ENCODE peak calls at places on chromosomes 16 and 17, in four cellular contexts. C, W, T and X are unnamed samples. For H3K27me3 and H3K4me1, the result is how much of the 10 kb centered on the place peaks cover.

GRCh38 chr16:12257926-12258561 is 281.5 kb downstream of the SNX29 start:
- DNase-seq in C (no peak), W (no peak), T (peak), X (no peak)

GRCh38 chr16:55671974-55672280 is 16.1 kb downstream of the SLC6A2 start:
- DNase-seq in C (no peak), W (no peak), T (no peak), X (no peak)

GRCh38 chr17:41486809-41487530 is 2.7 kb downstream of the KRT36 start:
- DNase-seq in C (peak), W (no peak), T (peak), X (no peak)

GRCh38 chr17:49515196-49515770 is 20.2 kb downstream of the NGFR start:
- DNase-seq in C (peak), W (peak), T (peak), X (no peak)

GRCh38 chr17:34125921-34126320 is 129.2 kb upstream of the CCL2 start:
- DNase-seq in C (no peak), W (no peak), T (no peak), X (no peak)

GRCh38 chr16:30069575-30070462 is 4.3 kb downstream of the ALDOA start:
- DNase-seq in C (peak), W (no peak), T (no peak), X (no peak)

GRCh38 chr17:49443862-49444261 is 29.2 kb upstream of the PHB1 start:
- DNase-seq in C (no peak), W (peak), T (no peak), X (no peak)

GRCh38 chr16:75710344-75710743 is 9.1 kb upstream of the DUXB start:
- DNase-seq in C (no peak), W (no peak), T (no peak), X (no peak)

GRCh38 chr16:72637306-72637705 is 410.6 kb downstream of the ZFHX3 start:
- DNase-seq in C (no peak), W (peak), T (no peak), X (no peak)

GRCh38 chr17:13561606-13562270 is 40.0 kb downstream of the HS3ST3A1 start:
- DNase-seq in C (no peak), W (no peak), T (no peak), X (no peak)

GRCh38 chr17:43722921-43723665 is 35.5 kb downstream of the SOST start:
- DNase-seq in C (no peak), W (no peak), T (no peak), X (no peak)

GRCh38 chr16:66552288-66553143 is at the start of gene CKLF:
- DNase-seq in C (peak), W (peak), T (peak), X (peak)

DNA sequence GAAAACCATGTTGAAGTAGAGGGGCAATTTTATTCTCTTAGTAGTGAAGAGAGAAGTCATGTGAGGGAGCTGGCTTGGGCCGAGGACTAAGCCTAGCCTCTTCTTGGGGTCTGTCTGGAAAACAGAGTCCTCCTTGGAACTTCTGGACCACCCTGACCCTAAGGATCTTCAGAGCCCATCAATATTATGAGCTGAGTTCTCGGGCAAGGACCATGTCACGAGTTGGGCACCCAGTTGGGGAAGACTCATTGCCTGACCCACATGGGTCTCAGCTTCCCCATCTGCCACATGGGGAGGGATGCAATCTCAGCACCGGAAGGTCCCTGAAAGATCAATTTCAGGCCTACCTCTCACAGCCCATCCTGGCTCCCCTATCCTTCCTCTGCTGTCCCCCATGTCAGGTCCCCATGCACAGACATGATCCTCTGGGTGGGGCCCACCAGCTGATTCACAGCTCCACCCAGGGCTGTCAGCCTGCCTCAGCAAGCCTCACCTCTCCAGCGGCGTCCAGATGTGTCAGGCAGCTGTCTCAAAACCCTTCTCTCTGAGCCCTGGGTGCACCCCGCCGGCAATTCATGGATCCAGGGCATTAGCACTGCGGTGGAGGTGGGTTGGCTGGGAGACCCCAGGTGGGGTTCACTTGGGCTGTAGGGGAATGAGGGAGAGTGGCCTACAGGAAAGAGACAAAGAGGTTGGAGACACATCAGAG is 2.0 kb downstream of the NLRP1 start:
- DNase-seq in C (no peak), W (no peak), T (no peak), X (no peak)
- H3K4me3 ChIP-seq in C (peak), W (peak), T (no peak), X (no peak)

DNA sequence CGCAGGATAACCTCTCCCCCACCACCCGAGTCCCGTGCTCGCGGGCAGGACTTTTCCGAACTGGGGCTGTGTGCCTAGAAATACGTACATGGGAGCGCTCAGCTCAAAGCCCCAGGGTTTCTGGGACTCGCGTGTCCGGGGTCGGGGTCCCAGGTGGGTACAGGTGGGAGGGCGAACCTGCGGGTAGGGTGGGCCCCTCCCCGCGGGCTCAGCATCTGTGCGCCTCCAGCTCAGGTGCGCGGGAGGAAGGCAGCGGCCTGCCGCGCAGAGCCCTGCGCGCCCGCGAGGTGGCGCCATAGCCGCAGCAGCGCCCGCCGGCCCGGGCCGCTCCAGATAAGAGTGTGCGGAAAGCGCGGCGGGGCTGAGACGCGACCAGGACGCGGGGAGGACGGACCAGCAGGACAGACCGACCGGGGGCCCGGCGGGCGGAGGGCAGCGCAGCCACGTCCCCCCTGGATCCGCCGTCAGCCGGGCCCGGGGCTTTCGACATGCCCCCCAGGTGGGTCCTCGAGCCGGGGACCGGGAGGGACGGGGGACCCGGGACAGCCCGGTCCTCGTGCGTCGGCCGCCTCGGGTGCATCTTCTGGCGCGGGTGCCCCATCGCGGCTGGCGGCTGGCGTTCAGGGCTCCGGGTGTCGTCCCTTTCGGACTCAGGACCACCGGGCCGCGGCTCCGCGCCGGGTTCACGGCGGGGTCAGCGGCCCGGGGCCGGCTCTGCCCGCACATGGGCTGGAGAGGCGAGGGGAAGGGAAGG is at the start of gene HIC1:
- DNase-seq in C (peak), W (peak), T (peak), X (peak)
- H3K27me3 ChIP-seq in C (under half), W (under half), T (half or more), X (under half)

DNA sequence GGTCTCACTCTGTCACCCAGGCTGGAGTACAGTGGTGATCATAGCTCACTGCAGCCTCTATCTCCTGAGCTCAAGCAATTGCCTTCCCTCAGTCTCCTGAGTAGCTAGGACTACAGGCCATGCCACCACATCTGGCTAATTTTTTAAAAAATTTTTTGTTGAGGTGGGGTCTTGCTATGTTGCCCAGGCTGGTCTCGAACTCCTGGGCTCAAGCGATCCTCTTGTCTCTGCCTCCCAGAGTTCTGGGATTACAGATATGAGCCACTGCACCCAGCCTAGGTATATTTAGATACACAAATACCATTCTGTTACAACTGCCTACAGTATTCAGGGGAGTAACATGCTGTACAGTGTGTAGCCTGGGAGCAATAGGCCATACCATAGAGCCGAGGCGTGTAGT is 14.3 kb downstream of the POLR3E start:
- DNase-seq in C (no peak), W (no peak), T (no peak), X (no peak)
- H3K4me1 ChIP-seq in C (under half), W (under half), T (under half), X (under half)

GRCh38 chr16:27198451-27199234 is 4.7 kb upstream of the KDM8 start:
- DNase-seq in C (no peak), W (no peak), T (peak), X (no peak)
- H3K4me3 ChIP-seq in C (no peak), W (no peak), T (no peak), X (no peak)

GRCh38 chr16:20309786-20310185 is 17.5 kb downstream of the GP2 start:
- DNase-seq in C (no peak), W (no peak), T (no peak), X (no peak)
- H3K27me3 ChIP-seq in C (under half), W (under half), T (under half), X (under half)

GRCh38 chr17:45227101-45227591 is 5.5 kb downstream of the FMNL1 start:
- DNase-seq in C (no peak), W (no peak), T (no peak), X (peak)

GRCh38 chr17:45226620-45227019 is 4.9 kb downstream of the FMNL1 start:
- DNase-seq in C (no peak), W (no peak), T (no peak), X (no peak)

GRCh38 chr17:45225051-45225700 is 3.5 kb downstream of the FMNL1 start:
- DNase-seq in C (no peak), W (no peak), T (no peak), X (no peak)

GRCh38 chr17:45224671-45225050 is 3.0 kb downstream of the FMNL1 start:
- DNase-seq in C (no peak), W (no peak), T (no peak), X (no peak)

GRCh38 chr17:45225964-45226530 is 4.4 kb downstream of the FMNL1 start:
- DNase-seq in C (no peak), W (no peak), T (no peak), X (peak)
- H3K4me1 ChIP-seq in C (under half), W (under half), T (under half), X (half or more)